ENCODE peak calls at places on chromosomes 13 and 19, in five cellular contexts. A is GM10248; V is adrenal gland; Q is WTC11; J is activated CD4-positive, alpha-beta T cell treated with anti-CD3 and anti-CD28 coated beads for 48 hours. K is an unnamed sample.

GRCh38 chr13:40681341-40682051 is 15.1 kb upstream of the FOXO1 start:
- DNase-seq in Q (no peak), J (no peak), A (no peak), V (no peak), K (no peak)

GRCh38 chr19:6828698-6829633 is 56.5 kb downstream of the VAV1 start:
- DNase-seq in Q (peak), A (peak), J (peak), V (no peak), K (no peak)

GRCh38 chr13:39982745-39983144 is 327.3 kb downstream of the COG6 start:
- DNase-seq in V (no peak), Q (no peak), A (no peak), J (no peak), K (no peak)

GRCh38 chr19:14048439-14049153 is 13.3 kb downstream of the PALM3 start:
- DNase-seq in A (peak), Q (peak), J (peak), V (peak), K (no peak)

GRCh38 chr19:1065606-1066109 is 1.3 kb upstream of the ARHGAP45 start:
- DNase-seq in Q (no peak), J (no peak), A (no peak), V (no peak), K (no peak)

GRCh38 chr13:48393698-48394085 is 19.2 kb downstream of the LPAR6 start:
- DNase-seq in J (no peak), Q (no peak), V (no peak), A (no peak), K (no peak)

GRCh38 chr19:54453921-54454780 is 5.2 kb downstream of the LENG8 start:
- DNase-seq in V (no peak), Q (no peak), A (no peak), J (no peak), K (no peak)

GRCh38 chr13:48600374-48601364 is 53.1 kb upstream of the CYSLTR2 start:
- DNase-seq in V (peak), A (no peak), J (no peak), Q (no peak), K (peak)

GRCh38 chr19:37565370-37565669 is 29.3 kb downstream of the ZNF571 start:
- DNase-seq in V (no peak), Q (no peak), J (no peak), A (no peak), K (no peak)

GRCh38 chr13:93965587-93965986 is 513.9 kb downstream of the DCT start:
- DNase-seq in J (no peak), V (no peak), A (no peak), Q (no peak), K (no peak)

GRCh38 chr13:34360702-34361101 is 542.8 kb downstream of the RFC3 start:
- DNase-seq in J (no peak), Q (no peak), A (no peak), V (no peak), K (no peak)

GRCh38 chr13:101520672-101521071 is 68.2 kb downstream of the ITGBL1 start:
- DNase-seq in V (no peak), A (no peak), Q (no peak), J (no peak), K (no peak)

GRCh38 chr13:96984061-96984508 is 10.2 kb downstream of the OXGR1 start:
- DNase-seq in Q (peak), V (peak), J (peak), A (no peak), K (no peak)

GRCh38 chr13:94666065-94666464 is 46.3 kb downstream of the SOX21 start:
- DNase-seq in Q (no peak), J (no peak), V (no peak), A (no peak), K (no peak)

GRCh38 chr19:40464059-40465024 is 1.2 kb downstream of the BLVRB start:
- DNase-seq in J (peak), Q (peak), A (peak), V (peak), K (peak)

GRCh38 chr19:47228937-47229673 is 1.9 kb downstream of the BBC3 start:
- DNase-seq in J (peak), V (no peak), A (no peak), Q (no peak), K (no peak)

GRCh38 chr19:10878253-10878652 is 6.9 kb downstream of the CARM1 start:
- DNase-seq in J (no peak), Q (no peak), V (no peak), A (peak), K (no peak)

GRCh38 chr19:7941895-7942596 is 1.4 kb downstream of the TIMM44 start:
- DNase-seq in Q (no peak), A (no peak), J (no peak), V (no peak), K (no peak)

GRCh38 chr19:14005381-14006084 is 587 bp downstream of the RFX1 start:
- DNase-seq in A (peak), Q (peak), J (peak), V (peak), K (peak)

GRCh38 chr19:13398780-13399726 is 107.2 kb downstream of the CACNA1A start:
- DNase-seq in V (no peak), A (no peak), Q (no peak), J (no peak), K (no peak)

GRCh38 chr19:3423183-3423829 is 56.9 kb downstream of the NFIC start:
- DNase-seq in A (no peak), Q (no peak), V (peak), J (no peak), K (no peak)

GRCh38 chr19:867855-868457 is 8.5 kb downstream of the CFD start:
- DNase-seq in J (no peak), A (no peak), V (no peak), Q (no peak), K (no peak)

GRCh38 chr19:38370299-38370698 is 4.1 kb upstream of the PSMD8 start:
- DNase-seq in Q (no peak), J (no peak), A (no peak), V (no peak), K (no peak)

GRCh38 chr19:48102870-48103751 is 7.5 kb downstream of the PLA2G4C start:
- DNase-seq in J (peak), V (no peak), Q (peak), A (no peak), K (no peak)

GRCh38 chr19:10655457-10656312 is 1.5 kb downstream of the ILF3 start:
- DNase-seq in J (peak), V (peak), Q (no peak), A (no peak), K (no peak)

GRCh38 chr19:11191273-11191755 is 6.0 kb downstream of the KANK2 start:
- DNase-seq in V (peak), A (no peak), J (peak), Q (peak), K (no peak)

GRCh38 chr13:50366488-50367174 is 351.4 kb downstream of the KCNRG start:
- DNase-seq in A (peak), J (peak), Q (no peak), V (no peak), K (no peak)

GRCh38 chr19:16258440-16258903 is 60.8 kb downstream of the AP1M1 start:
- DNase-seq in Q (no peak), A (no peak), V (peak), J (no peak), K (no peak)

GRCh38 chr19:35457173-35457572 is 9.1 kb downstream of the FFAR2 start:
- DNase-seq in V (no peak), Q (no peak), J (no peak), A (peak), K (no peak)